ENCODE peak calls at places on chromosomes 5 and 9, in five cellular contexts. H, W, K, Z and B are unnamed samples.

GRCh38 chr5:115838885-115839518 is 2.4 kb downstream of the ATG12 start:
- DNase-seq in Z (peak; percentile 84), K (peak; percentile 76), W (peak; percentile 27), H (no peak), B (peak; percentile 51)

GRCh38 chr5:108373426-108373825 is 8.5 kb downstream of the FBXL17 start:
- DNase-seq in H (no peak), Z (no peak), K (no peak), W (no peak), B (no peak)

GRCh38 chr9:109739760-109740159 is 40.2 kb upstream of the PALM2AKAP2 start:
- DNase-seq in Z (no peak), W (no peak), H (no peak), K (peak; percentile 44), B (peak; percentile 62)

GRCh38 chr5:174426388-174426787 is 298.0 kb upstream of the MSX2 start:
- DNase-seq in Z (no peak), H (no peak), W (no peak), K (no peak), B (no peak)

GRCh38 chr5:72281764-72282499 is 38.1 kb downstream of the MRPS27 start:
- DNase-seq in H (no peak), Z (no peak), W (peak; percentile 75), K (peak; percentile 72), B (no peak)

GRCh38 chr9:92066131-92066530 is 49.1 kb downstream of the SPTLC1 start:
- DNase-seq in H (no peak), K (no peak), W (no peak), Z (no peak), B (no peak)

GRCh38 chr5:157352756-157353340 is 86.9 kb downstream of the CYFIP2 start:
- DNase-seq in H (no peak), Z (no peak), K (no peak), W (no peak), B (no peak)

GRCh38 chr5:14177651-14178050 is 34.5 kb downstream of the TRIO start:
- DNase-seq in Z (no peak), W (no peak), K (no peak), H (no peak), B (no peak)

GRCh38 chr9:6667633-6668280 is 22.2 kb upstream of the GLDC start:
- DNase-seq in W (no peak), K (peak; percentile 57), H (no peak), Z (peak; percentile 30), B (no peak)

GRCh38 chr5:19261879-19262278 is 726.1 kb downstream of the CDH18 start:
- DNase-seq in K (no peak), Z (no peak), W (no peak), H (no peak), B (no peak)

GRCh38 chr5:105688227-105688807 is 1982.4 kb downstream of the EFNA5 start:
- DNase-seq in H (no peak), Z (no peak), W (no peak), K (no peak), B (no peak)

GRCh38 chr5:112025729-112026128 is 268.7 kb upstream of the NREP start:
- DNase-seq in W (no peak), K (no peak), H (no peak), Z (no peak), B (no peak)